ENCODE peak calls at places on chromosomes 13 and 19, in four cellular contexts. Z is activated naive CD8-positive, alpha-beta T cell treated with anti-CD3 and anti-CD28 coated beads for 36 hours; N is EH; C is NCI-H1092. I is an unnamed sample.
A peak's percentile ranks its signal among the peaks of the same experiment; 100 is the strongest.

GRCh38 chr13:26095846-26096245 is 44.0 kb upstream of the SHISA2 start:
- DNase-seq in N (no peak), Z (no peak), C (no peak), I (no peak)

GRCh38 chr19:19654441-19654840 is 9.0 kb downstream of the ATP13A1 start:
- DNase-seq in Z (no peak), N (no peak), C (no peak), I (no peak)

GRCh38 chr19:12564016-12564664 is 12.9 kb upstream of the ZNF564 start:
- DNase-seq in Z (peak; percentile 86), C (peak; percentile 73), N (peak; percentile 93), I (peak; percentile 95)

GRCh38 chr13:73556902-73557301 is 498.1 kb downstream of the KLF5 start:
- DNase-seq in N (no peak), Z (no peak), C (no peak), I (no peak)

GRCh38 chr19:44002212-44002565 is 568 bp upstream of the ZNF230 start:
- DNase-seq in C (no peak), N (peak; percentile 18), Z (no peak), I (no peak)

GRCh38 chr13:51589793-51590192 is 5.5 kb downstream of the WDFY2 start:
- DNase-seq in N (peak; percentile 36), C (no peak), Z (no peak), I (no peak)

GRCh38 chr13:113789167-113789566 is 30.1 kb downstream of the TMEM255B start:
- DNase-seq in Z (no peak), N (no peak), C (no peak), I (no peak)

GRCh38 chr19:55640577-55641375 is at the start of gene ZNF580:
- DNase-seq in N (peak; percentile 81), C (no peak), Z (peak; percentile 82), I (peak; percentile 79)

GRCh38 chr19:4442846-4443146 is 14.8 kb downstream of the UBXN6 start:
- DNase-seq in N (no peak), C (no peak), Z (no peak), I (no peak)

GRCh38 chr13:37187110-37187509 is 81.6 kb upstream of the CSNK1A1L start:
- DNase-seq in C (no peak), N (peak; percentile 97), Z (no peak), I (no peak)

GRCh38 chr19:30226464-30227070 is 145.6 kb upstream of the ZNF536 start:
- DNase-seq in C (no peak), Z (no peak), N (no peak), I (no peak)

GRCh38 chr13:27401210-27401609 is 23.2 kb upstream of the GTF3A start:
- DNase-seq in N (peak; percentile 15), Z (no peak), C (no peak), I (no peak)

GRCh38 chr19:18317998-18318800 is 4.7 kb downstream of the LSM4 start:
- DNase-seq in N (no peak), C (no peak), Z (peak; percentile 54), I (peak; percentile 64)

GRCh38 chr13:100657881-100658315 is 16.7 kb downstream of the TMTC4 start:
- DNase-seq in Z (no peak), C (no peak), N (no peak), I (no peak)

GRCh38 chr13:36370108-36370429 is 23.9 kb upstream of the SPART start:
- DNase-seq in C (no peak), Z (no peak), N (no peak), I (no peak)

GRCh38 chr13:76223999-76224398 is 587.9 kb downstream of the LMO7 start:
- DNase-seq in N (no peak), Z (no peak), C (no peak), I (no peak)

GRCh38 chr19:1674293-1674679 is 21.9 kb upstream of the TCF3 start:
- DNase-seq in N (no peak), Z (no peak), C (no peak), I (no peak)

GRCh38 chr19:42553292-42554045 is 25.2 kb upstream of the CEACAM1 start:
- DNase-seq in N (peak; percentile 86), C (no peak), Z (no peak), I (no peak)

GRCh38 chr19:48746738-48747575 is at the start of gene IZUMO1:
- DNase-seq in N (peak; percentile 93), C (no peak), Z (peak; percentile 50), I (peak; percentile 63)

GRCh38 chr13:80030491-80030890 is 310.4 kb downstream of the SPRY2 start:
- DNase-seq in N (peak; percentile 50), C (no peak), Z (no peak), I (no peak)

GRCh38 chr13:113398963-113399754 is 35.2 kb upstream of the GRTP1 start:
- DNase-seq in C (no peak), N (peak; percentile 57), Z (no peak), I (no peak)

GRCh38 chr13:28574617-28575142 is 79.8 kb upstream of the FLT1 start:
- DNase-seq in Z (no peak), N (peak; percentile 99), C (no peak), I (peak; percentile 18)

GRCh38 chr13:62875118-62875640 is 1459.5 kb upstream of the PCDH20 start:
- DNase-seq in Z (no peak), C (peak; percentile 75), N (no peak), I (no peak)

GRCh38 chr19:17409990-17410389 is 4.6 kb upstream of the BST2 start:
- DNase-seq in N (no peak), C (no peak), Z (no peak), I (no peak)

GRCh38 chr13:36965767-36966166 is 33.4 kb downstream of the ALG5 start:
- DNase-seq in N (peak; percentile 81), C (no peak), Z (no peak), I (no peak)

GRCh38 chr19:15222738-15223648 is 9.3 kb downstream of the EPHX3 start:
- DNase-seq in C (peak; percentile 94), Z (peak; percentile 86), N (peak; percentile 98), I (peak; percentile 83)

GRCh38 chr13:110713981-110714797 is 689 bp downstream of the ING1 start:
- DNase-seq in Z (peak; percentile 65), C (peak; percentile 50), N (peak; percentile 54), I (peak; percentile 75)

GRCh38 chr13:112205990-112206389 is 139.0 kb downstream of the SOX1 start:
- DNase-seq in N (no peak), C (no peak), Z (no peak), I (no peak)

GRCh38 chr13:102597029-102598015 is 536 bp downstream of the TPP2 start:
- DNase-seq in C (no peak), N (peak; percentile 52), Z (peak; percentile 35), I (peak; percentile 41)

GRCh38 chr13:36709136-36709895 is 35.5 kb downstream of the SERTM1 start:
- DNase-seq in C (no peak), Z (no peak), N (no peak), I (no peak)

GRCh38 chr13:39273953-39274352 is 235.7 kb downstream of the NHLRC3 start:
- DNase-seq in C (no peak), N (no peak), Z (no peak), I (no peak)

GRCh38 chr13:94411747-94412146 is 67.7 kb downstream of the DCT start:
- DNase-seq in Z (no peak), C (no peak), N (no peak), I (no peak)

GRCh38 chr19:7921302-7921954 is 1.3 kb downstream of the SNAPC2 start:
- DNase-seq in Z (no peak), N (no peak), C (no peak), I (no peak)

I was measured in stimulated activated naive CD8-positive, alpha-beta T cell treated with anti-CD3 and anti-CD28 coated beads, Interleukin-15, Interleukin-2, amounts not matched to agents 100 U/mL and 50 U/mL, for 24 hours.